ENCODE peak calls at places on chromosomes 5 and 9, in five cellular contexts. One of them, this sample, is unnamed.

GRCh38 chr5:113221294-113222176 is 213.3 kb downstream of the TSSK1B start:
- DNase-seq in tibial artery: no peak
- DNase-seq in Caki2: no peak
- DNase-seq in activated CD8-positive, alpha-beta T cell treated with anti-CD3 and anti-CD28 coated beads for 36 hours: no peak
- DNase-seq in NCI-H1105 treated with DMSO at 0.1 percent for 48 hours: no peak
- DNase-seq in this sample: no peak

GRCh38 chr5:68554566-68555279 is 339.2 kb downstream of the PIK3R1 start:
- DNase-seq in tibial artery: peak
- DNase-seq in Caki2: peak
- DNase-seq in activated CD8-positive, alpha-beta T cell treated with anti-CD3 and anti-CD28 coated beads for 36 hours: no peak
- DNase-seq in NCI-H1105 treated with DMSO at 0.1 percent for 48 hours: no peak
- DNase-seq in this sample: no peak

GRCh38 chr9:125749287-125749935 is 2.2 kb downstream of the PBX3 start:
- DNase-seq in tibial artery: no peak
- DNase-seq in Caki2: no peak
- DNase-seq in activated CD8-positive, alpha-beta T cell treated with anti-CD3 and anti-CD28 coated beads for 36 hours: no peak
- DNase-seq in NCI-H1105 treated with DMSO at 0.1 percent for 48 hours: no peak
- DNase-seq in this sample: no peak

GRCh38 chr9:3124006-3124405 is 280.1 kb upstream of the PUM3 start:
- DNase-seq in tibial artery: no peak
- DNase-seq in NCI-H1105 treated with DMSO at 0.1 percent for 48 hours: no peak
- DNase-seq in activated CD8-positive, alpha-beta T cell treated with anti-CD3 and anti-CD28 coated beads for 36 hours: no peak
- DNase-seq in Caki2: no peak
- DNase-seq in this sample: no peak

GRCh38 chr5:131382407-131383395 is 118.8 kb downstream of the CDC42SE2 start:
- DNase-seq in NCI-H1105 treated with DMSO at 0.1 percent for 48 hours: peak
- DNase-seq in tibial artery: no peak
- DNase-seq in Caki2: peak
- DNase-seq in activated CD8-positive, alpha-beta T cell treated with anti-CD3 and anti-CD28 coated beads for 36 hours: peak
- DNase-seq in this sample: no peak

GRCh38 chr5:145925353-145925752 is 11.0 kb upstream of the SH3RF2 start:
- DNase-seq in activated CD8-positive, alpha-beta T cell treated with anti-CD3 and anti-CD28 coated beads for 36 hours: no peak
- DNase-seq in NCI-H1105 treated with DMSO at 0.1 percent for 48 hours: no peak
- DNase-seq in Caki2: peak
- DNase-seq in tibial artery: no peak
- DNase-seq in this sample: no peak

GRCh38 chr5:61625682-61626620 is 293.9 kb downstream of the ZSWIM6 start:
- DNase-seq in Caki2: peak
- DNase-seq in tibial artery: peak
- DNase-seq in NCI-H1105 treated with DMSO at 0.1 percent for 48 hours: no peak
- DNase-seq in activated CD8-positive, alpha-beta T cell treated with anti-CD3 and anti-CD28 coated beads for 36 hours: peak
- DNase-seq in this sample: peak

GRCh38 chr5:176365663-176366574 is 632 bp downstream of the ARL10 start:
- DNase-seq in Caki2: no peak
- DNase-seq in NCI-H1105 treated with DMSO at 0.1 percent for 48 hours: no peak
- DNase-seq in activated CD8-positive, alpha-beta T cell treated with anti-CD3 and anti-CD28 coated beads for 36 hours: peak
- DNase-seq in tibial artery: peak
- DNase-seq in this sample: peak

GRCh38 chr9:95100071-95100627 is 217.4 kb downstream of the FANCC start:
- DNase-seq in activated CD8-positive, alpha-beta T cell treated with anti-CD3 and anti-CD28 coated beads for 36 hours: no peak
- DNase-seq in Caki2: no peak
- DNase-seq in NCI-H1105 treated with DMSO at 0.1 percent for 48 hours: no peak
- DNase-seq in tibial artery: no peak
- DNase-seq in this sample: no peak

GRCh38 chr9:94649100-94649855 is 10.0 kb upstream of the FBP1 start:
- DNase-seq in activated CD8-positive, alpha-beta T cell treated with anti-CD3 and anti-CD28 coated beads for 36 hours: no peak
- DNase-seq in tibial artery: no peak
- DNase-seq in NCI-H1105 treated with DMSO at 0.1 percent for 48 hours: no peak
- DNase-seq in Caki2: peak
- DNase-seq in this sample: no peak

GRCh38 chr9:2209400-2209799 is 194.3 kb downstream of the SMARCA2 start:
- DNase-seq in activated CD8-positive, alpha-beta T cell treated with anti-CD3 and anti-CD28 coated beads for 36 hours: no peak
- DNase-seq in tibial artery: no peak
- DNase-seq in Caki2: no peak
- DNase-seq in NCI-H1105 treated with DMSO at 0.1 percent for 48 hours: no peak
- DNase-seq in this sample: no peak

GRCh38 chr9:135400496-135400895 is 79.1 kb upstream of the PPP1R26 start:
- DNase-seq in Caki2: no peak
- DNase-seq in NCI-H1105 treated with DMSO at 0.1 percent for 48 hours: no peak
- DNase-seq in tibial artery: no peak
- DNase-seq in activated CD8-positive, alpha-beta T cell treated with anti-CD3 and anti-CD28 coated beads for 36 hours: no peak
- DNase-seq in this sample: no peak

This sample was measured in dorsolateral prefrontal cortex.